ENCODE peak calls at places on chromosomes 3 and 15, in five cellular contexts. One of them, this sample, is unnamed.

GRCh38 chr3:167901087-167901486 is 165.6 kb downstream of the SERPINI1 start:
- DNase-seq in K562: no peak
- DNase-seq in WTC11: no peak
- DNase-seq in GM12878: no peak
- DNase-seq in HepG2: no peak
- DNase-seq in this sample: no peak

GRCh38 chr3:177624523-177625495 is 427.5 kb upstream of the TBL1XR1 start:
- DNase-seq in K562: no peak
- DNase-seq in WTC11: no peak
- DNase-seq in GM12878: no peak
- DNase-seq in HepG2: peak; percentile 63
- DNase-seq in this sample: no peak

GRCh38 chr3:186021673-186022362 is 84.0 kb upstream of the TRA2B start:
- DNase-seq in K562: no peak
- DNase-seq in WTC11: no peak
- DNase-seq in GM12878: no peak
- DNase-seq in HepG2: no peak
- DNase-seq in this sample: no peak

GRCh38 chr15:77867266-77868047 is 210.1 kb downstream of the TBC1D2B start:
- DNase-seq in K562: no peak
- DNase-seq in WTC11: no peak
- DNase-seq in GM12878: no peak
- DNase-seq in HepG2: no peak
- DNase-seq in this sample: no peak

GRCh38 chr3:129238945-129239705 is 10.3 kb upstream of the COPG1 start:
- DNase-seq in K562: peak; percentile 9
- DNase-seq in WTC11: no peak
- DNase-seq in GM12878: no peak
- DNase-seq in HepG2: no peak
- DNase-seq in this sample: no peak

GRCh38 chr3:37237252-37237651 is 62.9 kb upstream of the LRRFIP2 start:
- DNase-seq in K562: no peak
- DNase-seq in WTC11: no peak
- DNase-seq in GM12878: no peak
- DNase-seq in HepG2: no peak
- DNase-seq in this sample: no peak

GRCh38 chr15:95556866-95557225 is 773.7 kb upstream of the NR2F2 start:
- DNase-seq in K562: no peak
- DNase-seq in WTC11: no peak
- DNase-seq in GM12878: no peak
- DNase-seq in HepG2: no peak
- DNase-seq in this sample: no peak

GRCh38 chr3:132624790-132625189 is 27.7 kb downstream of the ACKR4 start:
- DNase-seq in K562: no peak
- DNase-seq in WTC11: peak; percentile 31
- DNase-seq in GM12878: no peak
- DNase-seq in HepG2: no peak
- DNase-seq in this sample: no peak

GRCh38 chr15:65068436-65068835 is 645 bp upstream of the RASL12 start:
- DNase-seq in K562: no peak
- DNase-seq in WTC11: no peak
- DNase-seq in GM12878: no peak
- DNase-seq in HepG2: no peak
- DNase-seq in this sample: no peak

GRCh38 chr15:100043069-100043641 is 298.6 kb downstream of the ADAMTS17 start:
- DNase-seq in K562: no peak
- DNase-seq in WTC11: no peak
- DNase-seq in GM12878: no peak
- DNase-seq in HepG2: no peak
- DNase-seq in this sample: no peak

GRCh38 chr3:49412632-49413337 is 562 bp downstream of the TCTA start:
- DNase-seq in K562: no peak
- DNase-seq in WTC11: no peak
- DNase-seq in GM12878: no peak
- DNase-seq in HepG2: no peak
- DNase-seq in this sample: no peak

GRCh38 chr15:68354923-68355322 is 77.0 kb downstream of the ITGA11 start:
- DNase-seq in K562: no peak
- DNase-seq in WTC11: no peak
- DNase-seq in GM12878: no peak
- DNase-seq in HepG2: peak; percentile 11
- DNase-seq in this sample: no peak
- TF ChIP-seq USF2 in K562: no peak
- TF ChIP-seq USF2 in WTC11: no peak
- TF ChIP-seq USF2 in GM12878: no peak
- TF ChIP-seq USF2 in HepG2: no peak
- TF ChIP-seq USF2 in this sample: no peak

GRCh38 chr3:41668366-41668765 is 293.5 kb downstream of the ULK4 start:
- DNase-seq in K562: no peak
- DNase-seq in WTC11: no peak
- DNase-seq in GM12878: no peak
- DNase-seq in HepG2: no peak
- DNase-seq in this sample: no peak
- TF ChIP-seq SP1 in K562: no peak
- TF ChIP-seq SP1 in WTC11: no peak
- TF ChIP-seq SP1 in GM12878: no peak
- TF ChIP-seq SP1 in HepG2: no peak
- TF ChIP-seq SP1 in this sample: no peak

DNA sequence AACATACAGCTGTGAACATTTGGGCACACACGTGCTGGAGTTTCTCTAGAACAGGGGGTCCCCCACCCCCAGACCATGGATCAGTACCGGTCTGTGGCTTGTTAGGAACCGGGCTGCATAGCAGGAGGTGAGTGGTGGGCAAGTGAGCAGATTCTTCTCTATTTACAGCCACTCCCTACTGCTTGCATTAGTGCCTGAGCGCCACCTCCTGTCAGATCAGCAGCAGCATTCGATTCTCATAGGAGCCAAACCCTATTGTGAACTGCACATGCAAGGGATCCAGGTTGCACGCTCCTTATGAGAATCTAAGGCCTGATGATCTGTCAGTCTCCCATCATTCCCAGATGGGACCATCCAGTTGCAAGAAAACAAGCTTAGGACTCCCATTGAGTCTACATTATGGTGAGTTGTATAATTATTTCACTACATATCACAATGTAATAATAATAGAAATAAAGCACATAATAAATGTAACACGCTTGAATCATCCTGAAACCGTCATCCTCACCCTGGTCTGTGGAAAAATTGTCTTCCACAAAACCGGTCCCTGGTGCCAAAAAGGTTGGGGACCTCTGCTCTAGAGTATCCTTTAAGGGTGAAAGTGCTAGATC is 25.8 kb downstream of the CHRM5 start:
- DNase-seq in K562: no peak
- DNase-seq in WTC11: peak; percentile 60
- DNase-seq in GM12878: no peak
- DNase-seq in HepG2: peak; percentile 45
- DNase-seq in this sample: peak; percentile 10
- TF ChIP-seq CTCF in K562: peak; percentile 64
- TF ChIP-seq CTCF in WTC11: peak; percentile 22
- TF ChIP-seq CTCF in GM12878: peak; percentile 32
- TF ChIP-seq CTCF in HepG2: peak; percentile 82
- TF ChIP-seq CTCF in this sample: peak; percentile 60

GRCh38 chr15:89900849-89901248 is 7.1 kb upstream of the AP3S2 start:
- DNase-seq in K562: no peak
- DNase-seq in WTC11: no peak
- DNase-seq in GM12878: no peak
- DNase-seq in HepG2: no peak
- DNase-seq in this sample: no peak

GRCh38 chr15:89899951-89900567 is 6.3 kb upstream of the AP3S2 start:
- DNase-seq in K562: no peak
- DNase-seq in WTC11: no peak
- DNase-seq in GM12878: no peak
- DNase-seq in HepG2: no peak
- DNase-seq in this sample: no peak

GRCh38 chr15:89898146-89898545 is 4.4 kb upstream of the AP3S2 start:
- DNase-seq in K562: no peak
- DNase-seq in WTC11: no peak
- DNase-seq in GM12878: no peak
- DNase-seq in HepG2: no peak
- DNase-seq in this sample: no peak

GRCh38 chr15:89899303-89899946 is 5.6 kb upstream of the AP3S2 start:
- DNase-seq in K562: no peak
- DNase-seq in WTC11: no peak
- DNase-seq in GM12878: no peak
- DNase-seq in HepG2: no peak
- DNase-seq in this sample: no peak

DNA sequence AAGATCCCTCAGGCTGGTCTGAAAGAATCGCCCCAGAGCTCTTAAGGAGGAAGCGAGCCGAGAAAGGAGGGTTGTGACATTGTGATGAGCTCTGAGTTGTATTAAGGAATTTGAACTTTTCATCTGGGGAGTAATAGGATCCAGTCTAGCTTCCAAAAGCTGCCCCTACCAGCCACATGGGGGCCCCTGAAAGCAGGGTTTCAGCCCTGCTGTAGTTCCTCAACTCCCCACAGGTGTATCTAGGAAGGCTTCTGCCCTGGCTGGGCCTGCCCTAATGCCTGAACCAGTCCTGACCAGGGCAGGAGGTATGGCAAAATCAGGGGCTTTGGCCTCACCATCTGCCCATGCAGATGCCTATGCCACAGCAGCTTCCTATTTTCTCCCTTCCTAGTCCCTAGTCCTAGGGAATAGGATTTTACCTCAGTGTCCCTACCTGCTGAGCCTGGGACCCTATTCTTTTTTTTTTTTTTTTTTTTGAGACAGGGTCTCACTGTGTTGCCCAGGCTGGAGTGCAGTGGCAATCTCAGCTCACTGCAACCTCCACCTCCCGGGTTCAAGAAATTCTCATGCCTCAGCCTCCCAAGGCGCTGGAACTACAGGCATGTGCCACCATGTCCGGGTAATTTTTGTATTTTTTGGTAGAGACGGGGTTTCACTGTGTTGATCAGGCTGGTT is 5.0 kb upstream of the AP3S2 start:
- DNase-seq in K562: peak; percentile 80
- DNase-seq in WTC11: peak; percentile 70
- DNase-seq in GM12878: no peak
- DNase-seq in HepG2: peak; percentile 77
- DNase-seq in this sample: peak; percentile 63
- TF ChIP-seq USF2 in K562: no peak
- TF ChIP-seq USF2 in WTC11: no peak
- TF ChIP-seq USF2 in GM12878: no peak
- TF ChIP-seq USF2 in HepG2: no peak
- TF ChIP-seq USF2 in this sample: no peak